ENCODE peak calls at places on chromosomes 13 and 19, in nine cellular contexts. One of them, this sample, is unnamed.
A peak's percentile ranks its signal among the peaks of the same experiment; 100 is the strongest.

GRCh38 chr19:51726049-51726448 is 2.3 kb upstream of the HAS1 start:
- DNase-seq in NCI-H510A treated with DMSO at 0.1 percent for 48 hours: no peak
- DNase-seq in fibroblast of mammary gland: peak; percentile 93
- DNase-seq in mesenteric fat pad: no peak
- DNase-seq in left ventricle myocardium inferior: peak; percentile 50
- DNase-seq in colonic mucosa: peak; percentile 39
- DNase-seq in nucleus accumbens: peak; percentile 15
- DNase-seq in NCI-H2081 treated with DMSO at 0.1 percent for 48 hours: no peak
- DNase-seq in amniotic epithelial cell: peak; percentile 99
- DNase-seq in this sample: no peak

GRCh38 chr19:15464394-15465385 is at the start of gene RASAL3:
- DNase-seq in amniotic epithelial cell: no peak
- DNase-seq in mesenteric fat pad: no peak
- DNase-seq in colonic mucosa: peak; percentile 35
- DNase-seq in NCI-H2081 treated with DMSO at 0.1 percent for 48 hours: no peak
- DNase-seq in NCI-H510A treated with DMSO at 0.1 percent for 48 hours: no peak
- DNase-seq in fibroblast of mammary gland: no peak
- DNase-seq in nucleus accumbens: no peak
- DNase-seq in left ventricle myocardium inferior: no peak
- DNase-seq in this sample: peak; percentile 45

GRCh38 chr19:47097396-47098217 is 16.0 kb downstream of the ZC3H4 start:
- DNase-seq in mesenteric fat pad: no peak
- DNase-seq in colonic mucosa: peak; percentile 42
- DNase-seq in left ventricle myocardium inferior: peak; percentile 50
- DNase-seq in NCI-H2081 treated with DMSO at 0.1 percent for 48 hours: no peak
- DNase-seq in NCI-H510A treated with DMSO at 0.1 percent for 48 hours: no peak
- DNase-seq in fibroblast of mammary gland: peak; percentile 73
- DNase-seq in amniotic epithelial cell: no peak
- DNase-seq in nucleus accumbens: peak; percentile 42
- DNase-seq in this sample: no peak

GRCh38 chr19:16566161-16566560 is 6.1 kb downstream of the SLC35E1 start:
- DNase-seq in left ventricle myocardium inferior: no peak
- DNase-seq in mesenteric fat pad: no peak
- DNase-seq in nucleus accumbens: no peak
- DNase-seq in amniotic epithelial cell: no peak
- DNase-seq in colonic mucosa: peak; percentile 42
- DNase-seq in fibroblast of mammary gland: no peak
- DNase-seq in NCI-H2081 treated with DMSO at 0.1 percent for 48 hours: no peak
- DNase-seq in NCI-H510A treated with DMSO at 0.1 percent for 48 hours: no peak
- DNase-seq in this sample: peak; percentile 79

GRCh38 chr19:48490980-48491792 is 20.4 kb downstream of the LMTK3 start:
- DNase-seq in fibroblast of mammary gland: no peak
- DNase-seq in left ventricle myocardium inferior: no peak
- DNase-seq in colonic mucosa: peak; percentile 63
- DNase-seq in NCI-H510A treated with DMSO at 0.1 percent for 48 hours: peak; percentile 19
- DNase-seq in NCI-H2081 treated with DMSO at 0.1 percent for 48 hours: no peak
- DNase-seq in mesenteric fat pad: no peak
- DNase-seq in nucleus accumbens: no peak
- DNase-seq in amniotic epithelial cell: no peak
- DNase-seq in this sample: peak; percentile 55

GRCh38 chr19:38046254-38047047 is 139.4 kb downstream of the SIPA1L3 start:
- DNase-seq in left ventricle myocardium inferior: no peak
- DNase-seq in mesenteric fat pad: no peak
- DNase-seq in NCI-H510A treated with DMSO at 0.1 percent for 48 hours: no peak
- DNase-seq in amniotic epithelial cell: no peak
- DNase-seq in colonic mucosa: peak; percentile 31
- DNase-seq in fibroblast of mammary gland: no peak
- DNase-seq in NCI-H2081 treated with DMSO at 0.1 percent for 48 hours: no peak
- DNase-seq in nucleus accumbens: no peak
- DNase-seq in this sample: no peak

GRCh38 chr19:18417250-18418033 is 1.8 kb upstream of the SSBP4 start:
- DNase-seq in left ventricle myocardium inferior: peak; percentile 88
- DNase-seq in NCI-H2081 treated with DMSO at 0.1 percent for 48 hours: no peak
- DNase-seq in mesenteric fat pad: peak; percentile 94
- DNase-seq in nucleus accumbens: no peak
- DNase-seq in NCI-H510A treated with DMSO at 0.1 percent for 48 hours: peak; percentile 74
- DNase-seq in fibroblast of mammary gland: peak; percentile 69
- DNase-seq in amniotic epithelial cell: peak; percentile 73
- DNase-seq in colonic mucosa: peak; percentile 73
- DNase-seq in this sample: no peak

GRCh38 chr13:23086951-23087350 is 93.8 kb upstream of the SGCG start:
- DNase-seq in nucleus accumbens: no peak
- DNase-seq in mesenteric fat pad: no peak
- DNase-seq in left ventricle myocardium inferior: no peak
- DNase-seq in fibroblast of mammary gland: no peak
- DNase-seq in NCI-H2081 treated with DMSO at 0.1 percent for 48 hours: no peak
- DNase-seq in NCI-H510A treated with DMSO at 0.1 percent for 48 hours: no peak
- DNase-seq in colonic mucosa: no peak
- DNase-seq in amniotic epithelial cell: no peak
- DNase-seq in this sample: no peak

GRCh38 chr19:5914946-5915781 is 1.1 kb downstream of the CAPS start:
- DNase-seq in NCI-H510A treated with DMSO at 0.1 percent for 48 hours: no peak
- DNase-seq in nucleus accumbens: no peak
- DNase-seq in colonic mucosa: peak; percentile 63
- DNase-seq in NCI-H2081 treated with DMSO at 0.1 percent for 48 hours: no peak
- DNase-seq in amniotic epithelial cell: no peak
- DNase-seq in left ventricle myocardium inferior: no peak
- DNase-seq in mesenteric fat pad: no peak
- DNase-seq in fibroblast of mammary gland: no peak
- DNase-seq in this sample: no peak

GRCh38 chr19:41335467-41335866 is 18.3 kb downstream of the TGFB1 start:
- DNase-seq in NCI-H2081 treated with DMSO at 0.1 percent for 48 hours: no peak
- DNase-seq in mesenteric fat pad: no peak
- DNase-seq in left ventricle myocardium inferior: no peak
- DNase-seq in fibroblast of mammary gland: no peak
- DNase-seq in NCI-H510A treated with DMSO at 0.1 percent for 48 hours: no peak
- DNase-seq in amniotic epithelial cell: no peak
- DNase-seq in colonic mucosa: no peak
- DNase-seq in nucleus accumbens: no peak
- DNase-seq in this sample: no peak

GRCh38 chr19:17929056-17929455 is 3.8 kb upstream of the CCDC124 start:
- DNase-seq in nucleus accumbens: no peak
- DNase-seq in amniotic epithelial cell: no peak
- DNase-seq in mesenteric fat pad: no peak
- DNase-seq in fibroblast of mammary gland: no peak
- DNase-seq in NCI-H2081 treated with DMSO at 0.1 percent for 48 hours: no peak
- DNase-seq in colonic mucosa: no peak
- DNase-seq in NCI-H510A treated with DMSO at 0.1 percent for 48 hours: no peak
- DNase-seq in left ventricle myocardium inferior: no peak
- DNase-seq in this sample: no peak

GRCh38 chr19:29259153-29259552 is 46.2 kb upstream of the UQCRFS1 start:
- DNase-seq in fibroblast of mammary gland: peak; percentile 12
- DNase-seq in nucleus accumbens: no peak
- DNase-seq in left ventricle myocardium inferior: no peak
- DNase-seq in mesenteric fat pad: peak; percentile 18
- DNase-seq in amniotic epithelial cell: no peak
- DNase-seq in NCI-H510A treated with DMSO at 0.1 percent for 48 hours: no peak
- DNase-seq in NCI-H2081 treated with DMSO at 0.1 percent for 48 hours: no peak
- DNase-seq in colonic mucosa: no peak
- DNase-seq in this sample: no peak

GRCh38 chr13:29111446-29111845 is 291.3 kb downstream of the MTUS2 start:
- DNase-seq in NCI-H510A treated with DMSO at 0.1 percent for 48 hours: no peak
- DNase-seq in amniotic epithelial cell: peak; percentile 74
- DNase-seq in fibroblast of mammary gland: no peak
- DNase-seq in NCI-H2081 treated with DMSO at 0.1 percent for 48 hours: no peak
- DNase-seq in left ventricle myocardium inferior: no peak
- DNase-seq in nucleus accumbens: no peak
- DNase-seq in colonic mucosa: no peak
- DNase-seq in mesenteric fat pad: no peak
- DNase-seq in this sample: no peak

GRCh38 chr13:94967183-94968039 is 255.1 kb upstream of the SOX21 start:
- DNase-seq in NCI-H2081 treated with DMSO at 0.1 percent for 48 hours: no peak
- DNase-seq in mesenteric fat pad: no peak
- DNase-seq in amniotic epithelial cell: no peak
- DNase-seq in left ventricle myocardium inferior: no peak
- DNase-seq in fibroblast of mammary gland: no peak
- DNase-seq in colonic mucosa: no peak
- DNase-seq in nucleus accumbens: no peak
- DNase-seq in NCI-H510A treated with DMSO at 0.1 percent for 48 hours: peak; percentile 8
- DNase-seq in this sample: no peak

GRCh38 chr19:55619264-55619663 is 5.1 kb downstream of the ZNF784 start:
- DNase-seq in fibroblast of mammary gland: no peak
- DNase-seq in nucleus accumbens: no peak
- DNase-seq in NCI-H510A treated with DMSO at 0.1 percent for 48 hours: no peak
- DNase-seq in mesenteric fat pad: no peak
- DNase-seq in amniotic epithelial cell: peak; percentile 73
- DNase-seq in colonic mucosa: no peak
- DNase-seq in left ventricle myocardium inferior: no peak
- DNase-seq in NCI-H2081 treated with DMSO at 0.1 percent for 48 hours: no peak
- DNase-seq in this sample: no peak

GRCh38 chr19:8240274-8241229 is 31.4 kb downstream of the CERS4 start:
- DNase-seq in colonic mucosa: peak; percentile 74
- DNase-seq in mesenteric fat pad: peak; percentile 91
- DNase-seq in amniotic epithelial cell: peak; percentile 96
- DNase-seq in left ventricle myocardium inferior: peak; percentile 89
- DNase-seq in fibroblast of mammary gland: peak; percentile 93
- DNase-seq in NCI-H2081 treated with DMSO at 0.1 percent for 48 hours: no peak
- DNase-seq in NCI-H510A treated with DMSO at 0.1 percent for 48 hours: no peak
- DNase-seq in nucleus accumbens: peak; percentile 43
- DNase-seq in this sample: no peak

GRCh38 chr13:92896842-92897241 is 329.8 kb upstream of the GPC6 start:
- DNase-seq in fibroblast of mammary gland: peak; percentile 27
- DNase-seq in amniotic epithelial cell: peak; percentile 67
- DNase-seq in left ventricle myocardium inferior: no peak
- DNase-seq in NCI-H510A treated with DMSO at 0.1 percent for 48 hours: peak; percentile 17
- DNase-seq in colonic mucosa: no peak
- DNase-seq in nucleus accumbens: no peak
- DNase-seq in mesenteric fat pad: no peak
- DNase-seq in NCI-H2081 treated with DMSO at 0.1 percent for 48 hours: no peak
- DNase-seq in this sample: no peak

GRCh38 chr13:44272692-44273091 is 100.9 kb upstream of the SERP2 start:
- DNase-seq in amniotic epithelial cell: peak; percentile 25
- DNase-seq in fibroblast of mammary gland: peak; percentile 53
- DNase-seq in mesenteric fat pad: no peak
- DNase-seq in NCI-H510A treated with DMSO at 0.1 percent for 48 hours: no peak
- DNase-seq in NCI-H2081 treated with DMSO at 0.1 percent for 48 hours: no peak
- DNase-seq in nucleus accumbens: no peak
- DNase-seq in colonic mucosa: no peak
- DNase-seq in left ventricle myocardium inferior: no peak
- DNase-seq in this sample: no peak

GRCh38 chr13:21537105-21537504 is 66.9 kb downstream of the MICU2 start:
- DNase-seq in mesenteric fat pad: no peak
- DNase-seq in NCI-H510A treated with DMSO at 0.1 percent for 48 hours: no peak
- DNase-seq in NCI-H2081 treated with DMSO at 0.1 percent for 48 hours: no peak
- DNase-seq in nucleus accumbens: no peak
- DNase-seq in left ventricle myocardium inferior: no peak
- DNase-seq in colonic mucosa: no peak
- DNase-seq in fibroblast of mammary gland: peak; percentile 33
- DNase-seq in amniotic epithelial cell: peak; percentile 72
- DNase-seq in this sample: no peak

GRCh38 chr19:16824658-16825311 is 4.4 kb upstream of the SIN3B start:
- DNase-seq in NCI-H2081 treated with DMSO at 0.1 percent for 48 hours: no peak
- DNase-seq in NCI-H510A treated with DMSO at 0.1 percent for 48 hours: no peak
- DNase-seq in left ventricle myocardium inferior: no peak
- DNase-seq in colonic mucosa: no peak
- DNase-seq in mesenteric fat pad: no peak
- DNase-seq in nucleus accumbens: no peak
- DNase-seq in fibroblast of mammary gland: peak; percentile 52
- DNase-seq in amniotic epithelial cell: peak; percentile 68
- DNase-seq in this sample: no peak

GRCh38 chr19:3479819-3480215 is 508 bp downstream of the SMIM24 start:
- DNase-seq in NCI-H510A treated with DMSO at 0.1 percent for 48 hours: no peak
- DNase-seq in colonic mucosa: peak; percentile 55
- DNase-seq in left ventricle myocardium inferior: no peak
- DNase-seq in mesenteric fat pad: no peak
- DNase-seq in amniotic epithelial cell: no peak
- DNase-seq in nucleus accumbens: no peak
- DNase-seq in fibroblast of mammary gland: no peak
- DNase-seq in NCI-H2081 treated with DMSO at 0.1 percent for 48 hours: no peak
- DNase-seq in this sample: no peak

GRCh38 chr19:50790365-50790825 is at the start of gene ACP4:
- DNase-seq in fibroblast of mammary gland: no peak
- DNase-seq in NCI-H510A treated with DMSO at 0.1 percent for 48 hours: no peak
- DNase-seq in left ventricle myocardium inferior: no peak
- DNase-seq in nucleus accumbens: no peak
- DNase-seq in NCI-H2081 treated with DMSO at 0.1 percent for 48 hours: no peak
- DNase-seq in mesenteric fat pad: no peak
- DNase-seq in colonic mucosa: no peak
- DNase-seq in amniotic epithelial cell: no peak
- DNase-seq in this sample: no peak

GRCh38 chr13:96492758-96493157 is 402.9 kb downstream of the HS6ST3 start:
- DNase-seq in NCI-H2081 treated with DMSO at 0.1 percent for 48 hours: no peak
- DNase-seq in mesenteric fat pad: no peak
- DNase-seq in fibroblast of mammary gland: no peak
- DNase-seq in nucleus accumbens: no peak
- DNase-seq in NCI-H510A treated with DMSO at 0.1 percent for 48 hours: no peak
- DNase-seq in left ventricle myocardium inferior: no peak
- DNase-seq in colonic mucosa: no peak
- DNase-seq in amniotic epithelial cell: no peak
- DNase-seq in this sample: no peak

GRCh38 chr13:95002126-95002525 is 289.8 kb upstream of the SOX21 start:
- DNase-seq in colonic mucosa: no peak
- DNase-seq in mesenteric fat pad: no peak
- DNase-seq in left ventricle myocardium inferior: no peak
- DNase-seq in amniotic epithelial cell: peak; percentile 3
- DNase-seq in fibroblast of mammary gland: no peak
- DNase-seq in nucleus accumbens: no peak
- DNase-seq in NCI-H510A treated with DMSO at 0.1 percent for 48 hours: peak; percentile 9
- DNase-seq in NCI-H2081 treated with DMSO at 0.1 percent for 48 hours: no peak
- DNase-seq in this sample: no peak

GRCh38 chr13:51912091-51912490 is 50.3 kb downstream of the CCDC70 start:
- DNase-seq in fibroblast of mammary gland: no peak
- DNase-seq in colonic mucosa: no peak
- DNase-seq in left ventricle myocardium inferior: no peak
- DNase-seq in amniotic epithelial cell: peak; percentile 8
- DNase-seq in nucleus accumbens: peak; percentile 26
- DNase-seq in NCI-H510A treated with DMSO at 0.1 percent for 48 hours: peak; percentile 49
- DNase-seq in mesenteric fat pad: no peak
- DNase-seq in NCI-H2081 treated with DMSO at 0.1 percent for 48 hours: no peak
- DNase-seq in this sample: no peak

GRCh38 chr19:15264061-15264932 is 32.0 kb upstream of the EPHX3 start:
- DNase-seq in NCI-H510A treated with DMSO at 0.1 percent for 48 hours: peak; percentile 48
- DNase-seq in NCI-H2081 treated with DMSO at 0.1 percent for 48 hours: no peak
- DNase-seq in mesenteric fat pad: peak; percentile 93
- DNase-seq in nucleus accumbens: peak; percentile 11
- DNase-seq in amniotic epithelial cell: peak; percentile 57
- DNase-seq in fibroblast of mammary gland: peak; percentile 74
- DNase-seq in left ventricle myocardium inferior: peak; percentile 77
- DNase-seq in colonic mucosa: peak; percentile 77
- DNase-seq in this sample: peak; percentile 72

GRCh38 chr19:10000171-10000826 is 10.0 kb downstream of the COL5A3 start:
- DNase-seq in left ventricle myocardium inferior: peak; percentile 61
- DNase-seq in NCI-H2081 treated with DMSO at 0.1 percent for 48 hours: no peak
- DNase-seq in colonic mucosa: peak; percentile 72
- DNase-seq in amniotic epithelial cell: peak; percentile 42
- DNase-seq in mesenteric fat pad: no peak
- DNase-seq in fibroblast of mammary gland: peak; percentile 66
- DNase-seq in nucleus accumbens: no peak
- DNase-seq in NCI-H510A treated with DMSO at 0.1 percent for 48 hours: peak; percentile 21
- DNase-seq in this sample: peak; percentile 55

GRCh38 chr19:17243854-17244617 is 1.7 kb downstream of the NR2F6 start:
- DNase-seq in nucleus accumbens: no peak
- DNase-seq in amniotic epithelial cell: no peak
- DNase-seq in NCI-H2081 treated with DMSO at 0.1 percent for 48 hours: no peak
- DNase-seq in NCI-H510A treated with DMSO at 0.1 percent for 48 hours: peak; percentile 13
- DNase-seq in colonic mucosa: peak; percentile 76
- DNase-seq in mesenteric fat pad: no peak
- DNase-seq in fibroblast of mammary gland: peak; percentile 58
- DNase-seq in left ventricle myocardium inferior: peak; percentile 75
- DNase-seq in this sample: no peak

GRCh38 chr19:49954092-49954825 is 6.7 kb downstream of the SIGLEC11 start:
- DNase-seq in amniotic epithelial cell: peak; percentile 81
- DNase-seq in left ventricle myocardium inferior: no peak
- DNase-seq in fibroblast of mammary gland: peak; percentile 23
- DNase-seq in mesenteric fat pad: no peak
- DNase-seq in NCI-H510A treated with DMSO at 0.1 percent for 48 hours: no peak
- DNase-seq in NCI-H2081 treated with DMSO at 0.1 percent for 48 hours: no peak
- DNase-seq in nucleus accumbens: no peak
- DNase-seq in colonic mucosa: no peak
- DNase-seq in this sample: no peak

GRCh38 chr19:44076325-44076724 is 4.4 kb downstream of the ZNF284 start:
- DNase-seq in mesenteric fat pad: no peak
- DNase-seq in colonic mucosa: no peak
- DNase-seq in fibroblast of mammary gland: no peak
- DNase-seq in left ventricle myocardium inferior: no peak
- DNase-seq in amniotic epithelial cell: no peak
- DNase-seq in NCI-H510A treated with DMSO at 0.1 percent for 48 hours: no peak
- DNase-seq in nucleus accumbens: no peak
- DNase-seq in NCI-H2081 treated with DMSO at 0.1 percent for 48 hours: no peak
- DNase-seq in this sample: no peak

GRCh38 chr19:9018163-9018875 is 8.1 kb upstream of the MUC16 start:
- DNase-seq in NCI-H510A treated with DMSO at 0.1 percent for 48 hours: no peak
- DNase-seq in NCI-H2081 treated with DMSO at 0.1 percent for 48 hours: no peak
- DNase-seq in mesenteric fat pad: no peak
- DNase-seq in fibroblast of mammary gland: no peak
- DNase-seq in nucleus accumbens: no peak
- DNase-seq in amniotic epithelial cell: no peak
- DNase-seq in colonic mucosa: no peak
- DNase-seq in left ventricle myocardium inferior: no peak
- DNase-seq in this sample: no peak

This sample was measured in T-helper 17 cell.